ENCODE peak calls at places on chromosomes 6 and 20, in nine cellular contexts. N is cardiac muscle cell; T is ovary; F is transverse colon; L is body of pancreas; M is mammary epithelial cell; R is adrenal gland; V is small intestine; D is CD4-positive, alpha-beta memory T cell. I is an unnamed sample.

GRCh38 chr6:138765896-138766487 is 7.6 kb upstream of the CCDC28A start:
- DNase-seq in N (peak; percentile 67), T (no peak), F (no peak), L (peak; percentile 11), M (peak; percentile 20), R (no peak), V (peak; percentile 45), D (peak; percentile 33), I (peak; percentile 50)

GRCh38 chr6:47071681-47072080 is 29.5 kb upstream of the ADGRF1 start:
- DNase-seq in N (no peak), T (no peak), F (no peak), L (no peak), M (no peak), R (no peak), V (no peak), D (no peak), I (peak; percentile 30)

GRCh38 chr20:10040070-10040970 is 5.5 kb downstream of the ANKEF1 start:
- DNase-seq in N (peak; percentile 42), T (no peak), F (no peak), L (no peak), M (peak; percentile 79), R (no peak), V (no peak), D (no peak), I (no peak)

GRCh38 chr6:107490568-107491058 is 696 bp downstream of the SOBP start:
- DNase-seq in N (no peak), T (peak; percentile 26), F (no peak), L (no peak), M (no peak), R (peak; percentile 21), V (no peak), D (peak; percentile 38), I (no peak)

GRCh38 chr6:149317656-149318571 is at the start of gene TAB2:
- DNase-seq in N (peak; percentile 54), T (peak; percentile 68), F (peak; percentile 44), L (peak; percentile 25), M (no peak), R (no peak), V (peak; percentile 26), D (peak; percentile 66), I (peak; percentile 45)

GRCh38 chr6:36499918-36500317 is 47.4 kb downstream of the STK38 start:
- DNase-seq in N (peak; percentile 34), T (no peak), F (no peak), L (no peak), M (peak; percentile 85), R (no peak), V (no peak), D (no peak), I (peak; percentile 41)

GRCh38 chr6:4819706-4820283 is 43.6 kb downstream of the CDYL start:
- DNase-seq in N (no peak), T (no peak), F (no peak), L (no peak), M (no peak), R (no peak), V (no peak), D (no peak), I (no peak)

GRCh38 chr6:155077784-155078183 is 82.7 kb downstream of the TIAM2 start:
- DNase-seq in N (no peak), T (peak; percentile 19), F (no peak), L (peak; percentile 8), M (no peak), R (peak; percentile 14), V (no peak), D (no peak), I (no peak)

GRCh38 chr6:162538643-162539064 is 188.9 kb downstream of the PRKN start:
- DNase-seq in N (peak; percentile 2), T (no peak), F (no peak), L (no peak), M (no peak), R (no peak), V (no peak), D (no peak), I (peak; percentile 35)

GRCh38 chr6:130838971-130839370 is 11.8 kb downstream of the SMLR1 start:
- DNase-seq in N (no peak), T (no peak), F (no peak), L (no peak), M (no peak), R (no peak), V (no peak), D (no peak), I (no peak)

GRCh38 chr20:45506927-45507820 is 8.2 kb downstream of the SPINT3 start:
- DNase-seq in N (no peak), T (no peak), F (no peak), L (no peak), M (peak; percentile 96), R (no peak), V (no peak), D (no peak), I (no peak)

GRCh38 chr6:56808871-56809359 is 146.0 kb upstream of the BEND6 start:
- DNase-seq in N (no peak), T (no peak), F (no peak), L (no peak), M (peak; percentile 91), R (no peak), V (no peak), D (no peak), I (peak; percentile 82)

GRCh38 chr20:63889241-63890200 is 5.4 kb upstream of the DNAJC5 start:
- DNase-seq in N (no peak), T (no peak), F (no peak), L (no peak), M (peak; percentile 88), R (no peak), V (peak; percentile 77), D (no peak), I (no peak)

GRCh38 chr6:21769405-21769851 is 175.9 kb downstream of the SOX4 start:
- DNase-seq in N (peak; percentile 99), T (peak; percentile 27), F (no peak), L (peak; percentile 12), M (peak; percentile 59), R (no peak), V (no peak), D (no peak), I (peak; percentile 78)

GRCh38 chr6:21772467-21772866 is 178.9 kb downstream of the SOX4 start:
- DNase-seq in N (no peak), T (no peak), F (no peak), L (no peak), M (no peak), R (no peak), V (no peak), D (no peak), I (no peak)

GRCh38 chr6:21769973-21770372 is 176.4 kb downstream of the SOX4 start:
- DNase-seq in N (no peak), T (no peak), F (no peak), L (no peak), M (no peak), R (no peak), V (no peak), D (no peak), I (no peak)

GRCh38 chr6:21771626-21772320 is 178.2 kb downstream of the SOX4 start:
- DNase-seq in N (peak; percentile 43), T (no peak), F (no peak), L (no peak), M (no peak), R (no peak), V (no peak), D (no peak), I (no peak)

GRCh38 chr6:21773199-21773974 is 179.8 kb downstream of the SOX4 start:
- DNase-seq in N (no peak), T (no peak), F (no peak), L (no peak), M (no peak), R (no peak), V (peak; percentile 41), D (no peak), I (no peak)
- H3K27ac ChIP-seq in N (peak overlapping the region; percentile 14), T (no peak overlapping the region), F (no peak overlapping the region), L (no peak overlapping the region), M (no peak overlapping the region), R (no peak overlapping the region), V (peak overlapping the region; percentile 11), D (no peak overlapping the region), I (no peak overlapping the region)

GRCh38 chr6:14305629-14306028 is 188.1 kb downstream of the CD83 start:
- DNase-seq in N (no peak), T (no peak), F (no peak), L (no peak), M (no peak), R (no peak), V (peak; percentile 81), D (no peak), I (no peak)
- H3K4me1 ChIP-seq in N (peaks cover 19% of the 10 kb centered on the region), T (no peaks in the 10 kb centered on the region), F (no peaks in the 10 kb centered on the region), L (peaks cover 25% of the 10 kb centered on the region), M (peaks cover 16% of the 10 kb centered on the region), R (no peaks in the 10 kb centered on the region), V (no peaks in the 10 kb centered on the region), D (no peaks in the 10 kb centered on the region), I (no peaks in the 10 kb centered on the region)

DNA sequence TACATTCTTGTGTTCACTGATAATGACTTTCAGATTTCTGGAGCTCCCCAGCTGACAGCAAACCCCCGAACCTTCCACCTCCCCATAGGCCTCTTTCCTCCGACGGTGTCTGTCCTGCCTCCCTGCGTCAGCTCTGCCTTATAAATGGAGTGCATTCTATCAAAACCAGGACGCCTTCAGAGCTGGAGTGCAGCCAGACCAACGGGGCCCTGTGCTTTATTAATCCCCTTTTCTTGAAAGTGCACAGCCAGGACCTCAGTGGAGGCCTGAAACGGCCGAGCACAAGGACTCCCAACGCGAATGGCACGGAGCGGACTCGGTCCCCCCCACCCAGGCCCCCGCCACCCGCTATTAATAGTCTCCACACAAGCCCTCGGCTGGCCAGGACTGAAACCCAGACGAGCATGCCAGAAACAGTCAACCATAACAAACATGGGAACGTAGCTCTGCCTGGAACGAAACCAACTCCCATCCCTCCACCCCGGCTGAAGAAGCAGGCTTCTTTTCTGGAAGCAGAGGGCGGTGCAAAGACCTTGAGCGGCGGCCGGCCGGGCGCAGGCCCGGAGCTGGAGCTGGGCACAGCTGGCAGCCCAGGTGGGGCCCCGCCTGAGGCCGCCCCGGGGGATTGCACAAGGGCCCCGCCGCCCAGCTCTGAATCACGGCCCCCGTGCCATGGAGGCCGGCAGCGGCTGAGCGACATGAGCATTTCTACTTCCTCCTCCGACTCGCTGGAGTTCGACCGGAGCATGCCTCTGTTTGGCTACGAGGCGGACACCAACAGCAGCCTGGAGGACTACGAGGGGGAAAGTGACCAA is 42.3 kb upstream of the NAA20 start:
- DNase-seq in N (peak; percentile 94), T (peak; percentile 87), F (peak; percentile 63), L (peak; percentile 94), M (peak; percentile 91), R (peak; percentile 92), V (no peak), D (no peak), I (peak; percentile 81)
- H3K4me3 ChIP-seq in N (no peak overlapping the region), T (peak overlapping the region; percentile 56), F (peak overlapping the region; percentile 35), L (peak overlapping the region; percentile 30), M (peak overlapping the region; percentile 68), R (peak overlapping the region; percentile 41), V (no peak overlapping the region), D (no peak overlapping the region), I (peak overlapping the region; percentile 66)

DNA sequence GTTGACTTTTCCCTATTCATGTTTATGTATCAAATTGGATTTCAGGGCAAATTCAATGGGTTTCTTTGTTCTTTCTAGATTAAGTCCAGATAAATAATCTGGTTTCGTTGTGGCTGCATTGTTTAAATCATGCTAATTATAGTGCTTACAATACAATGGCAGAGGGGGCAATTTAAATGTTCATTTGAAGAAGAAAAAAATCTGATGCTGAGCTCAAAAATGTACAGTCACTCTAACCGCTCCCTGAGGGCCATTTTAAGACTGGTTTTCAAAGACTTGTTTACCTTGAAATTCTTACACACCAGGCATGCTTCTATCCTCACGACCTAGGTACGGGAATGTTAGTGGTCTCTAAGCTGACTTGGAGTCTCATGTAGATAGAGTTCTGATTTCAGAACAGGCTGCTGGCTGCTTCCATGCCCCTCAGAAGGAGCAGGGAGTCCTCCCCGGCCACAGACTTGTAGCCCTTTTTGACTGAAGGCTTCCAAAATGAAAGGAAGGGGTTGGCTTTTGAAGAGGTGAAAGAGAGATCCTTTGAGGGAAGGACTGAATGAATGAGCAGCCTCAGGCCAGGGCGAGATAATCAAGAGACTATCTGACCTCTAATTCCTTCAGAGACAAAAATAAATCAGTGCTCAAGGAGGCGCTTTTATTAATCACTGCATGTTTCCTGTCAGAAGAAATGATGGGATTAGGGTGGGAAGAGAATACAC is 86.1 kb upstream of the ZNF217 start:
- DNase-seq in N (no peak), T (no peak), F (no peak), L (no peak), M (no peak), R (no peak), V (no peak), D (no peak), I (peak; percentile 38)
- H3K27ac ChIP-seq in N (peak overlapping the region; percentile 65), T (no peak overlapping the region), F (peak overlapping the region; percentile 10), L (peak overlapping the region; percentile 73), M (no peak overlapping the region), R (no peak overlapping the region), V (no peak overlapping the region), D (no peak overlapping the region), I (no peak overlapping the region)

I was measured in SJCRH30.